ENCODE peak calls at places on chromosomes 11 and 22, in eight cellular contexts. N is ovary, E is lower leg skin, T is prostate gland, H is suprapubic skin, R is H1, C is body of pancreas, L is A549. D is an unnamed sample.

GRCh38 chr11:75480185-75480889 is 45.4 kb downstream of the GDPD5 start:
- DNase-seq in N (no peak), E (no peak), T (no peak), H (no peak), R (no peak), C (no peak), L (no peak), D (no peak)

GRCh38 chr22:32796865-32797573 is 4.5 kb upstream of the TIMP3 start:
- DNase-seq in N (peak), E (peak), T (peak), H (peak), R (peak), C (peak), L (peak), D (no peak)

GRCh38 chr11:20360650-20361049 is 2.9 kb upstream of the HTATIP2 start:
- DNase-seq in N (no peak), E (no peak), T (no peak), H (no peak), R (no peak), C (no peak), L (no peak), D (no peak)

GRCh38 chr11:2991477-2992233 is 474 bp downstream of the NAP1L4 start:
- DNase-seq in N (no peak), E (no peak), T (peak), H (peak), R (no peak), C (peak), L (peak), D (no peak)

GRCh38 chr11:59062602-59063529 is 23.2 kb upstream of the GLYATL1B start:
- DNase-seq in N (no peak), E (no peak), T (no peak), H (no peak), R (no peak), C (no peak), L (no peak), D (no peak)

GRCh38 chr11:130181295-130182272 is 22.0 kb downstream of the ST14 start:
- DNase-seq in N (no peak), E (no peak), T (peak), H (no peak), R (no peak), C (peak), L (peak), D (no peak)

GRCh38 chr22:24118689-24119384 is 62.5 kb upstream of the SUSD2 start:
- DNase-seq in N (no peak), E (no peak), T (no peak), H (no peak), R (no peak), C (no peak), L (no peak), D (no peak)

GRCh38 chr11:80086496-80087055 is 645.7 kb upstream of the TENM4 start:
- DNase-seq in N (no peak), E (no peak), T (no peak), H (no peak), R (no peak), C (no peak), L (no peak), D (no peak)

GRCh38 chr11:66020618-66021357 is 5.5 kb downstream of the CATSPER1 start:
- DNase-seq in N (no peak), E (no peak), T (no peak), H (no peak), R (no peak), C (no peak), L (peak), D (no peak)

GRCh38 chr11:88312665-88313064 is 24.9 kb downstream of the CTSC start:
- DNase-seq in N (no peak), E (no peak), T (no peak), H (no peak), R (no peak), C (no peak), L (no peak), D (no peak)

GRCh38 chr11:34427171-34427805 is 11.4 kb upstream of the CAT start:
- DNase-seq in N (no peak), E (no peak), T (no peak), H (no peak), R (no peak), C (no peak), L (peak), D (no peak)

GRCh38 chr22:27573280-27573711 is 228.3 kb downstream of the MN1 start:
- DNase-seq in N (no peak), E (no peak), T (no peak), H (no peak), R (no peak), C (no peak), L (no peak), D (no peak)

GRCh38 chr22:37794376-37794775 is 13.4 kb upstream of the GCAT start:
- DNase-seq in N (no peak), E (no peak), T (no peak), H (no peak), R (no peak), C (no peak), L (no peak), D (no peak)

GRCh38 chr22:37746366-37747089 is 49.7 kb downstream of the TRIOBP start:
- DNase-seq in N (peak), E (no peak), T (no peak), H (no peak), R (peak), C (peak), L (no peak), D (no peak)

GRCh38 chr11:122852071-122852831 is 14.0 kb downstream of the CRTAM start:
- DNase-seq in N (no peak), E (no peak), T (no peak), H (no peak), R (no peak), C (no peak), L (no peak), D (no peak)

GRCh38 chr22:30609260-30610185 is 2.5 kb downstream of the TCN2 start:
- DNase-seq in N (peak), E (peak), T (no peak), H (no peak), R (no peak), C (no peak), L (peak), D (no peak)

GRCh38 chr22:28894320-28894719 is 10.9 kb downstream of the ZNRF3 start:
- DNase-seq in N (no peak), E (no peak), T (peak), H (no peak), R (no peak), C (no peak), L (no peak), D (no peak)

GRCh38 chr11:69862797-69863543 is 43.8 kb upstream of the FGF3 start:
- DNase-seq in N (no peak), E (no peak), T (no peak), H (peak), R (no peak), C (no peak), L (no peak), D (no peak)

GRCh38 chr22:37636949-37637273 is 2.6 kb upstream of the SH3BP1 start:
- DNase-seq in N (no peak), E (no peak), T (no peak), H (no peak), R (no peak), C (no peak), L (no peak), D (no peak)

GRCh38 chr11:4146070-4146764 is 51.6 kb downstream of the RRM1 start:
- DNase-seq in N (no peak), E (no peak), T (no peak), H (no peak), R (no peak), C (no peak), L (no peak), D (no peak)

GRCh38 chr22:25494774-25495173 is 69.7 kb upstream of the GRK3 start:
- DNase-seq in N (no peak), E (no peak), T (no peak), H (no peak), R (no peak), C (no peak), L (no peak), D (no peak)

GRCh38 chr11:68812526-68812925 is 29.2 kb downstream of the CPT1A start:
- DNase-seq in N (no peak), E (peak), T (no peak), H (no peak), R (no peak), C (no peak), L (no peak), D (no peak)

GRCh38 chr11:61153593-61154090 is 7.6 kb downstream of the VPS37C start:
- DNase-seq in N (no peak), E (no peak), T (no peak), H (no peak), R (no peak), C (no peak), L (no peak), D (no peak)

GRCh38 chr11:44923796-44924195 is 26.9 kb downstream of the TP53I11 start:
- DNase-seq in N (no peak), E (no peak), T (no peak), H (no peak), R (no peak), C (no peak), L (no peak), D (no peak)

GRCh38 chr11:117197516-117198456 is 1.4 kb upstream of the TAGLN start:
- DNase-seq in N (peak), E (no peak), T (peak), H (no peak), R (peak), C (no peak), L (no peak), D (no peak)

GRCh38 chr11:75826463-75827220 is 11.6 kb downstream of the UVRAG start:
- DNase-seq in N (no peak), E (no peak), T (no peak), H (no peak), R (no peak), C (no peak), L (no peak), D (no peak)

GRCh38 chr22:30602049-30602448 is 4.9 kb upstream of the TCN2 start:
- DNase-seq in N (no peak), E (no peak), T (no peak), H (no peak), R (no peak), C (no peak), L (no peak), D (no peak)

GRCh38 chr11:133992121-133992520 is 35.4 kb upstream of the IGSF9B start:
- DNase-seq in N (no peak), E (no peak), T (no peak), H (no peak), R (no peak), C (no peak), L (no peak), D (no peak)

GRCh38 chr11:47863189-47863892 is 15.2 kb upstream of the NUP160 start:
- DNase-seq in N (no peak), E (no peak), T (no peak), H (no peak), R (no peak), C (no peak), L (no peak), D (no peak)

GRCh38 chr22:44664149-44664548 is 37.9 kb upstream of the PRR5 start:
- DNase-seq in N (no peak), E (peak), T (no peak), H (no peak), R (no peak), C (no peak), L (no peak), D (no peak)

GRCh38 chr11:74011360-74012071 is 2.6 kb upstream of the UCP3 start:
- DNase-seq in N (no peak), E (no peak), T (no peak), H (no peak), R (no peak), C (no peak), L (no peak), D (no peak)

GRCh38 chr11:123382555-123383074 is 47.5 kb upstream of the GRAMD1B start:
- DNase-seq in N (no peak), E (no peak), T (no peak), H (no peak), R (no peak), C (no peak), L (no peak), D (no peak)

GRCh38 chr11:134155456-134155855 is 68.3 kb downstream of the NCAPD3 start:
- DNase-seq in N (no peak), E (no peak), T (no peak), H (no peak), R (no peak), C (no peak), L (no peak), D (no peak)

GRCh38 chr11:108826136-108826535 is 161.3 kb downstream of the DDX10 start:
- DNase-seq in N (no peak), E (no peak), T (no peak), H (no peak), R (no peak), C (no peak), L (no peak), D (no peak)

DNA sequence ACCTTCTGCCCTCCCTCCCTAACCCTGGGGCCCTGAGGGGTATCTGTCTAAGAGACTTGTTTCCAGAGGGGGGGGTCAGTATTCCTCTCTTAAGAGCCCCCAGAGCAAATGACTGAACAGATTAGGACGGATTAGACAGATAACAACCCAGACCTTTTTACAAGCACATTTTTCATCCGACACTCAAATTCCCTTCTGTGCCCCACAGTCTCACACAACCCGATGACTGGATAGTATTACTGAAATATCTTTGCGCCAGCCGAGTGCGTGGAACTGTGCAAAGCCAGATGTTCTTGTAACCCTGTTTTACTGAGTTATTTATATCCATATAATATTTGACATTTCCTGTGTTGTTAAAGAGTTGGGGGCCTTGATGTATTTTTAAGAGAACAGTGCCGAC is 30.9 kb upstream of the FLI1 start:
- DNase-seq in N (no peak), E (no peak), T (no peak), H (no peak), R (no peak), C (no peak), L (no peak), D (no peak)
- H3K4me3 ChIP-seq in N (no peak), E (no peak), T (no peak), H (no peak), R (no peak), C (no peak), L (no peak), D (no peak)

GRCh38 chr22:22976033-22976922 is 88.7 kb downstream of the IGLL5 start:
- DNase-seq in N (no peak), E (no peak), T (no peak), H (no peak), R (no peak), C (no peak), L (no peak), D (no peak)

GRCh38 chr22:22977479-22978200 is 90.0 kb downstream of the IGLL5 start:
- DNase-seq in N (no peak), E (no peak), T (no peak), H (no peak), R (no peak), C (no peak), L (no peak), D (no peak)

GRCh38 chr22:22973336-22973735 is 85.7 kb downstream of the IGLL5 start:
- DNase-seq in N (no peak), E (no peak), T (no peak), H (no peak), R (no peak), C (no peak), L (no peak), D (no peak)

GRCh38 chr22:22974156-22974555 is 86.5 kb downstream of the IGLL5 start:
- DNase-seq in N (no peak), E (no peak), T (no peak), H (no peak), R (no peak), C (no peak), L (no peak), D (no peak)

GRCh38 chr22:22974795-22975580 is 87.4 kb downstream of the IGLL5 start:
- DNase-seq in N (no peak), E (no peak), T (no peak), H (no peak), R (no peak), C (no peak), L (no peak), D (no peak)
- TF ChIP-seq POLR2A in N (no peak), E (no peak), T (no peak), H (no peak), R (no peak), C (no peak), L (no peak), D (no peak)

GRCh38 chr22:48057116-48057835 is 1294.8 kb downstream of the TBC1D22A start:
- DNase-seq in N (no peak), E (no peak), T (no peak), H (peak), R (no peak), C (no peak), L (no peak), D (no peak)

GRCh38 chr22:48055827-48056226 is 1293.4 kb downstream of the TBC1D22A start:
- DNase-seq in N (no peak), E (no peak), T (no peak), H (peak), R (no peak), C (no peak), L (no peak), D (no peak)

GRCh38 chr22:48065852-48066251 is 1303.4 kb downstream of the TBC1D22A start:
- DNase-seq in N (no peak), E (no peak), T (no peak), H (no peak), R (no peak), C (no peak), L (no peak), D (no peak)

GRCh38 chr22:48060266-48060665 is 1297.8 kb downstream of the TBC1D22A start:
- DNase-seq in N (no peak), E (no peak), T (no peak), H (no peak), R (no peak), C (no peak), L (no peak), D (no peak)

GRCh38 chr22:48061726-48062125 is 1299.3 kb downstream of the TBC1D22A start:
- DNase-seq in N (no peak), E (no peak), T (no peak), H (no peak), R (no peak), C (no peak), L (no peak), D (no peak)
- H3K4me3 ChIP-seq in N (no peak), E (no peak), T (no peak), H (no peak), R (no peak), C (no peak), L (no peak), D (no peak)

DNA sequence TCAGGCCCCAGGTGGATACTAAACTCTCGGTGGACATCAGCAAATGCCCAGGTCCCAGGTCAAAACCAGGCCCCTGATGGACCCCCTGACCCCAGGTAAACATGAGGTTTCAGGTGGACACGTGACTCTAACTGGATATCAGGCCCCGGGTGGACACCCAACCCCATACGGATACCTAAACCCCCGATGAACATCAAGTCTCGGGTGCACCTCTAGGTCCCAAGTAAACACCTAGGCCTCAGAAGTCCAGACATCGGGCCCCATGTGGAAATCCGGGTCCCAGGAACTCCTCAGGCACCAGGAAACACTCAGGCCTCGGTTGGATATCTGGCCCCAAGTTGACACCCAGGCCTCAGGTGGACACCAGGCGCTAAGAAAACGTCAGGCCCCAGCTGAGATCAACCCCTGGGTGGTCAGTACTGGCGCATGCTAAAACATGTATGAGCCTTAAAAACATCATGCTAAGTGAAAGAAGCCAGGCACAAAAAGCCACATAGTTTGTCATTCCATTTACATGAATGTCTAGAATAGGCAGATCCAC is 54.4 kb upstream of the SEPTIN5 start:
- DNase-seq in N (no peak), E (no peak), T (no peak), H (peak), R (no peak), C (no peak), L (no peak), D (no peak)
- TF ChIP-seq POLR2A in N (no peak), E (no peak), T (no peak), H (no peak), R (no peak), C (no peak), L (no peak), D (no peak)

DNA sequence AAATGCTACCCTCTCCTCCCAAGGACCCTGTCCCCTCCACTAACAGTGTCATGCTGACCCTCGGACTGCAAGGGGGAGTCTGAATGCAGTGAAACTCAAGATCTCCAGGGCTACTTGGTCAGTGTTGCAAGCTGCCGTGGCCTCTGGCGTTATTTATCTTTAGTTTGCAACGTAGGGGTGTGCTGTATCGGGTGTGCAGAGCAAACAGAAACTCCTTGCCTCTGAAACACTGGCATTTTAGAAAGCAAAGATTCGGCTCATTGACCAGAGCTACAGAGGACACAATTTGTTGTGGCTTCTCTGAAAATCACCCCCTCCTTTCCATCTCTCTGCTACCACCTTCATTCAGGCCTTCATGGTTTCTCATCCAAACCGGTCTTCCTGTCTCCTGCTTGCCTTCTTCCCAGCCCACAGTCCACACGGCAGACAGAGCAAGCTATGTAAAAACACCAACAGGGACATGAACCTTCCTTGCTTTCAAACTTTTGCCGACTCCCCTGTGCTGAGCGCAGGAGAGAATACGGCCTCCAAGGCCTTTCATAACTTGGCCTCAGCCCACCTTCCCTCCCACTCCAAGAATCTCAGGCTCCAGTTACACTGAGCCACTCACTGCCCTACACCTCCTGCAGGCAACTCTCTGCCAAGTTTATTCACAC is 14.9 kb downstream of the FZD4 start:
- DNase-seq in N (peak), E (no peak), T (peak), H (no peak), R (no peak), C (peak), L (no peak), D (no peak)
- H3K4me3 ChIP-seq in N (peak), E (no peak), T (no peak), H (no peak), R (no peak), C (no peak), L (no peak), D (peak)

DNA sequence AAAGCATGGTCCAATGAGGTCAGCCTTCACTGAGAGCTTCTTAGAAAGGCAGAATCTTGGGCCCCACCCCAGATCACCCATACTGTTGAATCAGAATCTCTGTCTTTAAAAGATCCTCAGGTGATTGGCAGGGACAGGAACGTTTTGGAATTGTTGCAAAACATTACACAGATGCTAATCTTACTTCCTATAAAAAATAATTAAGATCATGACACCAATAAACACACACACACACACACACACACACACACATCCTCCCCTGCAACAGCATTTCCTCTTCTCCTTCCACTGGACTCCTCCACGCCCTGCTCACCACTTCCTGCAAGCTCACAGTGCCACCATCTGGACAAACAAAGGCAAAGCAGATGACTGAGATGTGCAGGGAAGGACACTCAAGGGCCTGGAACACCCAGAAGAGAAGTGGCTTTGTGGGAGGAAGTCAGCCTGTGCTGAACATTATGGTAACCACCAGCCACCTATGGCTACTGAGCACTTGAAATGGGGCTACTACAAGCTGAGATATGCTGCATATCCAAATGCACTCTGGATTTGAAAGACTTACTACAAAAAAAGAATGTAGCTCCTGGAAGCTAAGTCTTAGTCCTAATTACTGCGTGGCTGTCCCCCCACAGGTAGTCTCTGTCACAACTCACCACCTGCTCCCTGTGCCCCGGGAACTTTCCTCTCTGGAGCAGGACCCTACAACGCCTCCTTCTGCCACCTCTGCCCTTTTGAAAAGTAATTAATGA is 65.6 kb downstream of the BTG4 start:
- DNase-seq in N (peak), E (peak), T (peak), H (peak), R (peak), C (peak), L (peak), D (peak)
- TF ChIP-seq POLR2A in N (no peak), E (no peak), T (no peak), H (no peak), R (no peak), C (no peak), L (no peak), D (no peak)